ENCODE peak calls at places on chromosome 22, in eight cellular contexts. M is mesendoderm, Y is neuronal stem cell, Z is iPS DF 6.9, K is adipocyte, O is AG10803, X is brain microvascular endothelial cell, P is cardiac muscle cell. Q is an unnamed sample.

GRCh38 chr22:31084811-31085492 is 3.8 kb downstream of the SMTN start:
- DNase-seq in M (peak; percentile 93), Y (peak; percentile 61), Z (peak; percentile 66), K (peak; percentile 94), O (peak; percentile 87), X (peak; percentile 66), P (peak; percentile 93), Q (peak; percentile 66)

GRCh38 chr22:32904044-32904443 is 102.5 kb downstream of the TIMP3 start:
- DNase-seq in M (peak; percentile 76), Y (peak; percentile 38), Z (no peak), K (peak; percentile 52), O (peak; percentile 24), X (peak; percentile 42), P (peak; percentile 61), Q (peak; percentile 44)

GRCh38 chr22:23270212-23270733 is 90.0 kb downstream of the BCR start:
- DNase-seq in M (peak; percentile 59), Y (no peak), Z (no peak), K (no peak), O (no peak), X (no peak), P (no peak), Q (peak; percentile 5)

GRCh38 chr22:37607010-37607911 is 1.4 kb upstream of the GGA1 start:
- DNase-seq in M (peak; percentile 96), Y (peak; percentile 76), Z (peak; percentile 94), K (peak; percentile 88), O (peak; percentile 33), X (peak; percentile 29), P (peak; percentile 68), Q (peak; percentile 46)

GRCh38 chr22:37708580-37709444 is 12.0 kb downstream of the TRIOBP start:
- DNase-seq in M (no peak), Y (no peak), Z (no peak), K (no peak), O (no peak), X (no peak), P (no peak), Q (no peak)

GRCh38 chr22:43236401-43237166 is 49.6 kb upstream of the TTLL12 start:
- DNase-seq in M (peak; percentile 19), Y (no peak), Z (no peak), K (no peak), O (no peak), X (no peak), P (no peak), Q (no peak)

GRCh38 chr22:30226192-30226832 is 20.2 kb downstream of the LIF start:
- DNase-seq in M (no peak), Y (no peak), Z (no peak), K (no peak), O (no peak), X (no peak), P (no peak), Q (no peak)

GRCh38 chr22:49372111-49372529 is 455.6 kb downstream of the BRD1 start:
- DNase-seq in M (no peak), Y (no peak), Z (no peak), K (no peak), O (no peak), X (no peak), P (no peak), Q (no peak)

GRCh38 chr22:38110008-38110862 is at the start of gene BAIAP2L2:
- DNase-seq in M (no peak), Y (no peak), Z (no peak), K (no peak), O (no peak), X (no peak), P (no peak), Q (no peak)

GRCh38 chr22:24289781-24290181 is 19.1 kb downstream of the SPECC1L start:
- DNase-seq in M (peak; percentile 25), Y (peak; percentile 37), Z (no peak), K (peak; percentile 48), O (no peak), X (no peak), P (no peak), Q (no peak)
- H3K4me3 ChIP-seq in M (no peak overlapping the region), Y (no peak overlapping the region), Z (no peak overlapping the region), K (peak overlapping the region; percentile 58), O (peak overlapping the region; percentile 30), X (no peak overlapping the region), P (no peak overlapping the region), Q (no peak overlapping the region)

GRCh38 chr22:36010090-36010489 is 18.5 kb downstream of the RBFOX2 start:
- DNase-seq in M (peak; percentile 94), Y (peak; percentile 56), Z (no peak), K (no peak), O (no peak), X (no peak), P (no peak), Q (no peak)
- H3K4me3 ChIP-seq in M (no peak overlapping the region), Y (no peak overlapping the region), Z (no peak overlapping the region), K (no peak overlapping the region), O (no peak overlapping the region), X (no peak overlapping the region), P (no peak overlapping the region), Q (no peak overlapping the region)

GRCh38 chr22:17369553-17370035 is 334 bp downstream of the CECR2 start:
- DNase-seq in M (peak; percentile 77), Y (peak; percentile 57), Z (no peak), K (peak; percentile 11), O (no peak), X (no peak), P (peak; percentile 60), Q (no peak)
- H3K4me3 ChIP-seq in M (peak overlapping the region; percentile 86), Y (peak overlapping the region; percentile 62), Z (peak overlapping the region; percentile 99), K (no peak overlapping the region), O (no peak overlapping the region), X (no peak overlapping the region), P (peak overlapping the region; percentile 74), Q (no peak overlapping the region)

DNA sequence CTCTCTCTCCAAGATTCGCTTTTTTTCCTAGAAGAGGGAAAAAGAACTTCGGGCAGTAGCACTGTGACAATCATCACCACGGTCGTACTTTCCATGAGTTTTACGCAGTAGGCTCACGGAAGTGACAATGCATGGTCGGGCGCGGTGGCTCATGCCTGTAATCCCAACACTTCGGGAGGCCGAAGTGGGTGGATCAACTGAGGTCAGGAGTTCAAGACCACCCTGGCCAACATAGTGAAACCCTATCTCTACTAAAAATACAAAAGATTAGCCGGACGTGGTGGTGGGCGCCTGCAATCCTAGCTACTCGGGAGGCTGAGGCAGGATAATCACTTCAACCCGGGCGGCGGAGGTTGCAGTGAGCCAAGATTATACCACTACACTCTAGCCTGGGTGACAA is 23.4 kb downstream of the GRAP2 start:
- DNase-seq in M (no peak), Y (no peak), Z (no peak), K (no peak), O (no peak), X (no peak), P (no peak), Q (no peak)
- H3K4me3 ChIP-seq in M (no peak overlapping the region), Y (no peak overlapping the region), Z (no peak overlapping the region), K (no peak overlapping the region), O (no peak overlapping the region), X (no peak overlapping the region), P (no peak overlapping the region), Q (no peak overlapping the region)

GRCh38 chr22:50696251-50696798 is 23.7 kb downstream of the SHANK3 start:
- DNase-seq in M (no peak), Y (no peak), Z (no peak), K (no peak), O (no peak), X (no peak), P (no peak), Q (no peak)
- H3K4me3 ChIP-seq in M (no peak overlapping the region), Y (no peak overlapping the region), Z (no peak overlapping the region), K (no peak overlapping the region), O (peak overlapping the region; percentile 52), X (no peak overlapping the region), P (no peak overlapping the region), Q (no peak overlapping the region)

GRCh38 chr22:46083383-46084350 is 66.7 kb upstream of the PPARA start:
- DNase-seq in M (no peak), Y (no peak), Z (no peak), K (no peak), O (no peak), X (no peak), P (no peak), Q (no peak)
- H3K4me3 ChIP-seq in M (no peak overlapping the region), Y (no peak overlapping the region), Z (no peak overlapping the region), K (peak overlapping the region; percentile 100), O (peak overlapping the region; percentile 98), X (peak overlapping the region; percentile 15), P (no peak overlapping the region), Q (peak overlapping the region; percentile 94)

GRCh38 chr22:39240841-39241631 is 3.7 kb downstream of the PDGFB start:
- DNase-seq in M (peak; percentile 66), Y (no peak), Z (no peak), K (no peak), O (peak; percentile 15), X (no peak), P (no peak), Q (no peak)
- H3K4me3 ChIP-seq in M (no peak overlapping the region), Y (no peak overlapping the region), Z (no peak overlapping the region), K (no peak overlapping the region), O (no peak overlapping the region), X (no peak overlapping the region), P (no peak overlapping the region), Q (no peak overlapping the region)